ENCODE peak calls at places on chromosome 18, in seven cellular contexts. One of them, this sample, is unnamed. For H3K36me3, the result is how much of the 10 kb centered on the place peaks cover.

GRCh38 chr18:23209031-23209430 is 73.7 kb downstream of the CABLES1 start:
- DNase-seq in tibial artery: no peak
- DNase-seq in hepatocyte: peak
- DNase-seq in CD8-positive, alpha-beta T cell: no peak
- DNase-seq in psoas muscle: no peak
- DNase-seq in K562: no peak
- DNase-seq in heart right ventricle: no peak
- DNase-seq in this sample: no peak

GRCh38 chr18:56199580-56200320 is 438.6 kb downstream of the TXNL1 start:
- DNase-seq in psoas muscle: no peak
- DNase-seq in K562: no peak
- DNase-seq in heart right ventricle: no peak
- DNase-seq in CD8-positive, alpha-beta T cell: no peak
- DNase-seq in tibial artery: no peak
- DNase-seq in hepatocyte: no peak
- DNase-seq in this sample: no peak

GRCh38 chr18:39184176-39184575 is 1618.6 kb upstream of the CELF4 start:
- DNase-seq in K562: no peak
- DNase-seq in CD8-positive, alpha-beta T cell: no peak
- DNase-seq in hepatocyte: no peak
- DNase-seq in heart right ventricle: no peak
- DNase-seq in psoas muscle: no peak
- DNase-seq in tibial artery: no peak
- DNase-seq in this sample: no peak

GRCh38 chr18:58887613-58887963 is 22.9 kb downstream of the ZNF532 start:
- DNase-seq in hepatocyte: no peak
- DNase-seq in K562: no peak
- DNase-seq in psoas muscle: peak
- DNase-seq in heart right ventricle: peak
- DNase-seq in tibial artery: peak
- DNase-seq in CD8-positive, alpha-beta T cell: no peak
- DNase-seq in this sample: no peak

GRCh38 chr18:22930089-22930713 is 2.9 kb upstream of the RBBP8 start:
- DNase-seq in hepatocyte: peak
- DNase-seq in K562: peak
- DNase-seq in CD8-positive, alpha-beta T cell: peak
- DNase-seq in tibial artery: peak
- DNase-seq in psoas muscle: peak
- DNase-seq in heart right ventricle: peak
- DNase-seq in this sample: peak

GRCh38 chr18:376307-376706 is 108.5 kb upstream of the THOC1 start:
- DNase-seq in hepatocyte: no peak
- DNase-seq in CD8-positive, alpha-beta T cell: no peak
- DNase-seq in heart right ventricle: no peak
- DNase-seq in psoas muscle: no peak
- DNase-seq in K562: no peak
- DNase-seq in tibial artery: peak
- DNase-seq in this sample: no peak

GRCh38 chr18:58822944-58823343 is 41.7 kb upstream of the ZNF532 start:
- DNase-seq in psoas muscle: no peak
- DNase-seq in tibial artery: no peak
- DNase-seq in hepatocyte: no peak
- DNase-seq in heart right ventricle: no peak
- DNase-seq in CD8-positive, alpha-beta T cell: no peak
- DNase-seq in K562: no peak
- DNase-seq in this sample: no peak

GRCh38 chr18:27378396-27379094 is 193.4 kb upstream of the CHST9 start:
- DNase-seq in hepatocyte: peak
- DNase-seq in CD8-positive, alpha-beta T cell: no peak
- DNase-seq in tibial artery: no peak
- DNase-seq in psoas muscle: no peak
- DNase-seq in K562: no peak
- DNase-seq in heart right ventricle: no peak
- DNase-seq in this sample: no peak

GRCh38 chr18:67217551-67218166 is 298.9 kb downstream of the DSEL start:
- DNase-seq in tibial artery: peak
- DNase-seq in CD8-positive, alpha-beta T cell: peak
- DNase-seq in K562: peak
- DNase-seq in psoas muscle: no peak
- DNase-seq in heart right ventricle: no peak
- DNase-seq in hepatocyte: peak
- DNase-seq in this sample: peak

GRCh38 chr18:62788111-62788510 is 72.8 kb downstream of the PHLPP1 start:
- DNase-seq in heart right ventricle: no peak
- DNase-seq in psoas muscle: no peak
- DNase-seq in K562: no peak
- DNase-seq in CD8-positive, alpha-beta T cell: no peak
- DNase-seq in tibial artery: no peak
- DNase-seq in hepatocyte: no peak
- DNase-seq in this sample: no peak

GRCh38 chr18:5452943-5453342 is 90.9 kb downstream of the EPB41L3 start:
- DNase-seq in tibial artery: no peak
- DNase-seq in psoas muscle: no peak
- DNase-seq in CD8-positive, alpha-beta T cell: no peak
- DNase-seq in hepatocyte: no peak
- DNase-seq in heart right ventricle: no peak
- DNase-seq in K562: no peak
- DNase-seq in this sample: no peak

GRCh38 chr18:3012306-3012919 is 531 bp downstream of the LPIN2 start:
- DNase-seq in heart right ventricle: peak
- DNase-seq in tibial artery: peak
- DNase-seq in K562: peak
- DNase-seq in hepatocyte: peak
- DNase-seq in psoas muscle: peak
- DNase-seq in CD8-positive, alpha-beta T cell: peak
- DNase-seq in this sample: peak

GRCh38 chr18:6546229-6546628 is 131.5 kb upstream of the L3MBTL4 start:
- DNase-seq in hepatocyte: no peak
- DNase-seq in K562: no peak
- DNase-seq in heart right ventricle: no peak
- DNase-seq in tibial artery: no peak
- DNase-seq in CD8-positive, alpha-beta T cell: no peak
- DNase-seq in psoas muscle: no peak
- DNase-seq in this sample: no peak

GRCh38 chr18:6547476-6547875 is 132.8 kb upstream of the L3MBTL4 start:
- DNase-seq in heart right ventricle: no peak
- DNase-seq in CD8-positive, alpha-beta T cell: no peak
- DNase-seq in K562: no peak
- DNase-seq in tibial artery: no peak
- DNase-seq in psoas muscle: no peak
- DNase-seq in hepatocyte: no peak
- DNase-seq in this sample: no peak

GRCh38 chr18:6543330-6543908 is 128.7 kb upstream of the L3MBTL4 start:
- DNase-seq in tibial artery: no peak
- DNase-seq in psoas muscle: no peak
- DNase-seq in hepatocyte: peak
- DNase-seq in K562: peak
- DNase-seq in CD8-positive, alpha-beta T cell: no peak
- DNase-seq in heart right ventricle: no peak
- DNase-seq in this sample: no peak

GRCh38 chr18:6537468-6537867 is 122.8 kb upstream of the L3MBTL4 start:
- DNase-seq in K562: no peak
- DNase-seq in psoas muscle: no peak
- DNase-seq in hepatocyte: no peak
- DNase-seq in heart right ventricle: no peak
- DNase-seq in tibial artery: no peak
- DNase-seq in CD8-positive, alpha-beta T cell: no peak
- DNase-seq in this sample: no peak

GRCh38 chr18:6542296-6542695 is 127.6 kb upstream of the L3MBTL4 start:
- DNase-seq in tibial artery: no peak
- DNase-seq in K562: no peak
- DNase-seq in hepatocyte: no peak
- DNase-seq in heart right ventricle: no peak
- DNase-seq in psoas muscle: no peak
- DNase-seq in CD8-positive, alpha-beta T cell: no peak
- DNase-seq in this sample: no peak
- TF ChIP-seq CTCF in tibial artery: no peak
- TF ChIP-seq CTCF in K562: no peak
- TF ChIP-seq CTCF in hepatocyte: no peak
- TF ChIP-seq CTCF in heart right ventricle: no peak
- TF ChIP-seq CTCF in psoas muscle: no peak
- TF ChIP-seq CTCF in CD8-positive, alpha-beta T cell: no peak
- TF ChIP-seq CTCF in this sample: no peak

GRCh38 chr18:49487711-49488310 is 777 bp upstream of the C18orf32 start:
- DNase-seq in K562: no peak
- DNase-seq in heart right ventricle: no peak
- DNase-seq in psoas muscle: no peak
- DNase-seq in tibial artery: no peak
- DNase-seq in hepatocyte: no peak
- DNase-seq in CD8-positive, alpha-beta T cell: no peak
- DNase-seq in this sample: no peak
- H3K36me3 ChIP-seq in K562: half or more
- H3K36me3 ChIP-seq in heart right ventricle: under half
- H3K36me3 ChIP-seq in psoas muscle: half or more
- H3K36me3 ChIP-seq in tibial artery: under half
- H3K36me3 ChIP-seq in hepatocyte: under half
- H3K36me3 ChIP-seq in CD8-positive, alpha-beta T cell: under half
- H3K36me3 ChIP-seq in this sample: half or more

GRCh38 chr18:79988925-79989361 is 580 bp upstream of the TXNL4A start:
- DNase-seq in CD8-positive, alpha-beta T cell: no peak
- DNase-seq in heart right ventricle: no peak
- DNase-seq in hepatocyte: peak
- DNase-seq in psoas muscle: peak
- DNase-seq in K562: no peak
- DNase-seq in tibial artery: no peak
- DNase-seq in this sample: peak

GRCh38 chr18:79986726-79987125 is 1.6 kb downstream of the TXNL4A start:
- DNase-seq in CD8-positive, alpha-beta T cell: no peak
- DNase-seq in heart right ventricle: no peak
- DNase-seq in K562: peak
- DNase-seq in psoas muscle: no peak
- DNase-seq in hepatocyte: no peak
- DNase-seq in tibial artery: no peak
- DNase-seq in this sample: no peak

GRCh38 chr18:79985172-79985571 is 3.2 kb downstream of the TXNL4A start:
- DNase-seq in CD8-positive, alpha-beta T cell: no peak
- DNase-seq in hepatocyte: no peak
- DNase-seq in tibial artery: no peak
- DNase-seq in heart right ventricle: no peak
- DNase-seq in K562: no peak
- DNase-seq in psoas muscle: no peak
- DNase-seq in this sample: no peak

GRCh38 chr18:79988079-79988924 is at the start of gene TXNL4A:
- DNase-seq in CD8-positive, alpha-beta T cell: peak
- DNase-seq in heart right ventricle: peak
- DNase-seq in tibial artery: peak
- DNase-seq in hepatocyte: peak
- DNase-seq in K562: peak
- DNase-seq in psoas muscle: peak
- DNase-seq in this sample: peak

GRCh38 chr18:79987566-79987965 is 797 bp downstream of the TXNL4A start:
- DNase-seq in CD8-positive, alpha-beta T cell: no peak
- DNase-seq in tibial artery: no peak
- DNase-seq in hepatocyte: no peak
- DNase-seq in psoas muscle: no peak
- DNase-seq in K562: no peak
- DNase-seq in heart right ventricle: no peak
- DNase-seq in this sample: no peak
- H3K27ac ChIP-seq in CD8-positive, alpha-beta T cell: peak
- H3K27ac ChIP-seq in tibial artery: peak
- H3K27ac ChIP-seq in hepatocyte: peak
- H3K27ac ChIP-seq in psoas muscle: peak
- H3K27ac ChIP-seq in K562: peak
- H3K27ac ChIP-seq in heart right ventricle: peak
- H3K27ac ChIP-seq in this sample: peak

GRCh38 chr18:12604445-12605007 is 53.4 kb downstream of the SPIRE1 start:
- DNase-seq in hepatocyte: no peak
- DNase-seq in CD8-positive, alpha-beta T cell: no peak
- DNase-seq in heart right ventricle: no peak
- DNase-seq in tibial artery: no peak
- DNase-seq in psoas muscle: no peak
- DNase-seq in K562: no peak
- DNase-seq in this sample: no peak
- TF ChIP-seq CTCF in hepatocyte: no peak
- TF ChIP-seq CTCF in CD8-positive, alpha-beta T cell: no peak
- TF ChIP-seq CTCF in heart right ventricle: no peak
- TF ChIP-seq CTCF in tibial artery: no peak
- TF ChIP-seq CTCF in psoas muscle: no peak
- TF ChIP-seq CTCF in K562: no peak
- TF ChIP-seq CTCF in this sample: no peak

GRCh38 chr18:8777846-8778245 is 72.5 kb downstream of the MTCL1 start:
- DNase-seq in psoas muscle: no peak
- DNase-seq in tibial artery: no peak
- DNase-seq in CD8-positive, alpha-beta T cell: no peak
- DNase-seq in heart right ventricle: no peak
- DNase-seq in K562: no peak
- DNase-seq in hepatocyte: no peak
- DNase-seq in this sample: no peak
- H3K36me3 ChIP-seq in psoas muscle: under half
- H3K36me3 ChIP-seq in tibial artery: under half
- H3K36me3 ChIP-seq in CD8-positive, alpha-beta T cell: under half
- H3K36me3 ChIP-seq in heart right ventricle: under half
- H3K36me3 ChIP-seq in K562: under half
- H3K36me3 ChIP-seq in hepatocyte: under half
- H3K36me3 ChIP-seq in this sample: under half

GRCh38 chr18:53819174-53819573 is 405.3 kb downstream of the MBD2 start:
- DNase-seq in hepatocyte: no peak
- DNase-seq in psoas muscle: no peak
- DNase-seq in CD8-positive, alpha-beta T cell: no peak
- DNase-seq in heart right ventricle: no peak
- DNase-seq in K562: no peak
- DNase-seq in tibial artery: no peak
- DNase-seq in this sample: no peak
- H3K27ac ChIP-seq in hepatocyte: peak
- H3K27ac ChIP-seq in psoas muscle: no peak
- H3K27ac ChIP-seq in CD8-positive, alpha-beta T cell: no peak
- H3K27ac ChIP-seq in heart right ventricle: no peak
- H3K27ac ChIP-seq in K562: no peak
- H3K27ac ChIP-seq in tibial artery: no peak
- H3K27ac ChIP-seq in this sample: no peak